ENCODE peak calls at places on chromosomes 2 and 18, in four cellular contexts. V, Z, L and A are unnamed samples.

GRCh38 chr2:149100739-149101699 is 62.5 kb downstream of the LYPD6B start:
- DNase-seq in V (no peak), Z (no peak), L (peak), A (no peak)

GRCh38 chr18:49839012-49839411 is 25.7 kb upstream of the ACAA2 start:
- DNase-seq in V (peak), Z (no peak), L (no peak), A (no peak)

GRCh38 chr2:112627060-112628040 is 18.4 kb upstream of the SLC20A1 start:
- DNase-seq in V (peak), Z (peak), L (peak), A (no peak)

GRCh38 chr2:236782938-236783337 is 213.3 kb downstream of the ACKR3 start:
- DNase-seq in V (peak), Z (peak), L (peak), A (no peak)

GRCh38 chr2:12262681-12263436 is 453.9 kb upstream of the TRIB2 start:
- DNase-seq in V (peak), Z (peak), L (peak), A (no peak)

GRCh38 chr2:26609839-26610277 is 31.3 kb downstream of the CIB4 start:
- DNase-seq in V (no peak), Z (no peak), L (no peak), A (no peak)

GRCh38 chr2:51297488-51297887 is 265.6 kb upstream of the NRXN1 start:
- DNase-seq in V (peak), Z (no peak), L (no peak), A (no peak)

GRCh38 chr2:144331652-144332355 is 188.1 kb downstream of the ZEB2 start:
- DNase-seq in V (peak), Z (no peak), L (no peak), A (peak)

GRCh38 chr18:48319796-48320638 is 89.2 kb downstream of the ZBTB7C start:
- DNase-seq in V (peak), Z (no peak), L (peak), A (no peak)

GRCh38 chr2:101147971-101148370 is 3.2 kb downstream of the TBC1D8 start:
- DNase-seq in V (no peak), Z (no peak), L (no peak), A (no peak)

GRCh38 chr2:8058652-8059051 is 623.2 kb upstream of the ID2 start:
- DNase-seq in V (no peak), Z (no peak), L (no peak), A (peak)

GRCh38 chr18:48226401-48226800 is 182.8 kb downstream of the ZBTB7C start:
- DNase-seq in V (no peak), Z (no peak), L (no peak), A (no peak)

GRCh38 chr2:28557389-28558119 is 61.7 kb downstream of the PLB1 start:
- DNase-seq in V (no peak), Z (no peak), L (no peak), A (no peak)

GRCh38 chr2:136539355-136539754 is 226.0 kb upstream of the THSD7B start:
- DNase-seq in V (no peak), Z (no peak), L (no peak), A (no peak)

GRCh38 chr2:165539985-165540384 is 70.5 kb downstream of the CSRNP3 start:
- DNase-seq in V (no peak), Z (no peak), L (no peak), A (no peak)

GRCh38 chr2:205188516-205189138 is 493.7 kb upstream of the NRP2 start:
- DNase-seq in V (peak), Z (peak), L (peak), A (no peak)

GRCh38 chr2:234497592-234498023 is 727 bp upstream of the ARL4C start:
- DNase-seq in V (no peak), Z (no peak), L (no peak), A (no peak)

GRCh38 chr2:234289789-234290188 is 207.1 kb downstream of the ARL4C start:
- DNase-seq in V (peak), Z (peak), L (peak), A (no peak)

GRCh38 chr18:23871410-23871809 is 143.1 kb upstream of the TTC39C start:
- DNase-seq in V (peak), Z (no peak), L (no peak), A (no peak)

GRCh38 chr2:23363831-23364230 is 21.1 kb upstream of the KLHL29 start:
- DNase-seq in V (no peak), Z (no peak), L (no peak), A (no peak)

GRCh38 chr2:232438051-232438450 is 17.9 kb upstream of the ALPI start:
- DNase-seq in V (no peak), Z (no peak), L (no peak), A (no peak)

GRCh38 chr2:239351687-239352086 is 49.1 kb downstream of the HDAC4 start:
- DNase-seq in V (no peak), Z (no peak), L (no peak), A (no peak)

GRCh38 chr18:77124452-77124922 is 8.1 kb downstream of the MBP start:
- DNase-seq in V (no peak), Z (no peak), L (no peak), A (no peak)

GRCh38 chr2:12824304-12824761 is 107.6 kb downstream of the TRIB2 start:
- DNase-seq in V (peak), Z (peak), L (peak), A (no peak)

GRCh38 chr2:16324971-16325612 is 340.5 kb downstream of the CYRIA start:
- DNase-seq in V (no peak), Z (no peak), L (no peak), A (no peak)

GRCh38 chr2:66682476-66682875 is 247.6 kb downstream of the MEIS1 start:
- DNase-seq in V (no peak), Z (no peak), L (no peak), A (no peak)

GRCh38 chr2:221571391-221572179 is 519 bp downstream of the EPHA4 start:
- DNase-seq in V (peak), Z (peak), L (peak), A (no peak)

GRCh38 chr2:164146478-164146877 is 410.7 kb upstream of the FIGN start:
- DNase-seq in V (peak), Z (no peak), L (no peak), A (no peak)

GRCh38 chr2:96872591-96873349 is 2.9 kb upstream of the SEMA4C start:
- DNase-seq in V (no peak), Z (no peak), L (no peak), A (no peak)

GRCh38 chr2:219460424-219460926 is 25.8 kb downstream of the SPEG start:
- DNase-seq in V (peak), Z (peak), L (peak), A (no peak)

GRCh38 chr2:205463626-205464025 is 218.7 kb upstream of the NRP2 start:
- DNase-seq in V (no peak), Z (no peak), L (no peak), A (no peak)

GRCh38 chr2:221212105-221212504 is 360.0 kb downstream of the EPHA4 start:
- DNase-seq in V (no peak), Z (no peak), L (no peak), A (no peak)

GRCh38 chr2:99297990-99298389 is 3.0 kb downstream of the LYG1 start:
- DNase-seq in V (peak), Z (peak), L (peak), A (no peak)

GRCh38 chr2:90069290-90069894 is 1377.9 kb downstream of the RPIA start:
- DNase-seq in V (peak), Z (peak), L (peak), A (no peak)

GRCh38 chr2:28896906-28897305 is 2.4 kb downstream of the WDR43 start:
- DNase-seq in V (peak), Z (peak), L (peak), A (no peak)

GRCh38 chr18:424869-425138 is 75.7 kb downstream of the COLEC12 start:
- DNase-seq in V (no peak), Z (no peak), L (no peak), A (no peak)

GRCh38 chr2:37812941-37813730 is 112.0 kb upstream of the RMDN2 start:
- DNase-seq in V (no peak), Z (no peak), L (no peak), A (no peak)

GRCh38 chr2:37809931-37810570 is 115.0 kb upstream of the RMDN2 start:
- DNase-seq in V (no peak), Z (peak), L (peak), A (no peak)

GRCh38 chr2:37812414-37812813 is 112.7 kb upstream of the RMDN2 start:
- DNase-seq in V (peak), Z (no peak), L (peak), A (no peak)

DNA sequence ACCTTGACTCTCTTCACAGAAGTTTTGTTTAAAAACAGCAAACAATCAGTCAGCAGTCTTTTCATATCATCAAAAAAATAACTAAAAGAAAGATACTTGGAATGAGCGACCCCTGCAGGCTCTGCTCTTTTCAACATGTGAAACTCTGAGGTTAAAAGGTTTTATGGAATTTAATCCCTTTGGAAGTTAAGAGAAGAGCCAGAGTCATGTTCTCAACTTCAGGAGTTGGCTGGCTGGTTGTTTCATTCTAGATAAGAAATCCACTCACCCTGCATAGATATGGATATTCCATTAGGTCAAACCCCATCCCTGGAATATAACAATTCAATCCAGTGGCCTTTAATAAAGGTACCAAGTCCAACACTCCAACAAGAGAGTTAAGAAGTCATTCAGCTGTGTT is 115.6 kb upstream of the RMDN2 start:
- DNase-seq in V (peak), Z (peak), L (peak), A (no peak)
- TF ChIP-seq CTCF in V (peak), Z (peak), L (peak), A (peak)

DNA sequence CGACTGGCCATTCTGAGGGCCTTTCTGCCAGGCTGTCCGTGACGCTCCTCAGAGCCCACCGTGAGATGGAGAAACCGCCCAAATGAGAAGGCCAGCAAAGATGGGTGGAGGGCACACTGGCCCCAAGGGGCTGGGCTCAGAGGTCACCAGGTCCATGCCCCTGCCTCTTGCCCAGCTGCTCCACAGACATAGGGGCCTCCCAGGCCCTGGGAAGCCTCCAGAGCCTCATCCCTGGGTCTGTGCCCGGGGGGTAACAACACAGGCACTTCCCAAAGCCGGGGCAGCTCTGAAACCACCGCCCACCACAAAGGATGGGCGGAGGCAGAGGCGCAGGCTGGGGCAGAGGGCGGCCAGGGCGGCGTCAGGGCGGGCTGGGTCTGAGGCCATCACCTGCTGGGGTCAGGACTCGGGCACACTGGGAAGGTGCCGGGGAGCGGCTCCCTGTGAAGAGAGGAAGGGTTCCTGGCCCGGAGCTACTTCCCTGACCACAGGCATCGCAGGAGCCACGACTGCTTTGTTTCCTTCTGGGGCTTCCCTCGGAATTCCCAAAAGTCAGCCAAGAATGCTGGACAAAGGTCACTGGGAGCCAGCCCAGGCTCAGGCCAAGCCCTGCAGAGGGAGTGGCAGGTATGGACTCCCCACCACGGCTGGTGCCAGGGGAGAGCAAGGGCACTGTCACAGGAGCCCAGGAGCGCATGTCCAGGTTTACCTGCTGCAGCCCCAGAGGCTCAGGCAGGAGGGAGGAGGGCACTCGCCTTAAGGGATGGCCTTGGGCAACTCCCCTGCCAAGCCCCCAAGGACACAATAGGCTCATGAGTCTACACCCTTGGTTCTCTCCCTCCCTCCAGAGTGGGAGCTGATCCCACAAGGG is 9.4 kb downstream of the CYP26B1 start:
- DNase-seq in V (no peak), Z (no peak), L (no peak), A (no peak)
- H3K4me3 ChIP-seq in V (no peak), Z (no peak), L (no peak), A (no peak)

GRCh38 chr2:119307419-119308140 is 59.1 kb downstream of the C2orf76 start:
- DNase-seq in V (no peak), Z (no peak), L (no peak), A (no peak)

GRCh38 chr2:119306196-119306590 is 60.4 kb downstream of the C2orf76 start:
- DNase-seq in V (no peak), Z (no peak), L (no peak), A (no peak)

GRCh38 chr2:119305497-119306195 is 61.0 kb downstream of the C2orf76 start:
- DNase-seq in V (no peak), Z (no peak), L (no peak), A (no peak)

GRCh38 chr2:119301413-119301812 is 65.2 kb downstream of the C2orf76 start:
- DNase-seq in V (peak), Z (no peak), L (peak), A (no peak)

DNA sequence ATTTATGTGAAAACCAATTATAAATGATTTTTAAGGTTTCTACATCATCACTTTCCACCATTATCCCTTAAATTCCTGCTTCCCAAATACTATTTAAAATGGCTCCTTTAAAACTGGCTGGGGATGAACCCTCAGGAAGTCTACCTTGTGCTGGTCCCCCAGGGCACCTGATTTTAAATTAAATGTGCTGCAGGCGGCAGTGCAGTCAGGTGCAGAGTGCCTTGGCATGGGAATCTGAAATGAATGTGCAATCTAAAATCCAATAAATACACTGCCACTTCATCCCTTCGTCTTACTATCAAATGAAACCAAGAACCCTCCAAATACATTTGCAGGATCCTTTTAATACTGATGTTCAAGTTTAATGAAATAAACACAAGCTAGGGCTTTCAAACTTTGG is 61.8 kb downstream of the C2orf76 start:
- DNase-seq in V (no peak), Z (no peak), L (no peak), A (no peak)
- TF ChIP-seq CTCF in V (no peak), Z (no peak), L (no peak), A (no peak)

GRCh38 chr2:201116959-201117734 is 1.2 kb downstream of the CFLAR start:
- DNase-seq in V (peak), Z (peak), L (peak), A (no peak)

GRCh38 chr2:201118121-201118956 is 2.4 kb downstream of the CFLAR start:
- DNase-seq in V (peak), Z (peak), L (peak), A (peak)

GRCh38 chr2:201114350-201114749 is 1.6 kb upstream of the CFLAR start:
- DNase-seq in V (no peak), Z (no peak), L (no peak), A (no peak)

GRCh38 chr2:201116115-201116958 is at the start of gene CFLAR:
- DNase-seq in V (peak), Z (peak), L (peak), A (no peak)

DNA sequence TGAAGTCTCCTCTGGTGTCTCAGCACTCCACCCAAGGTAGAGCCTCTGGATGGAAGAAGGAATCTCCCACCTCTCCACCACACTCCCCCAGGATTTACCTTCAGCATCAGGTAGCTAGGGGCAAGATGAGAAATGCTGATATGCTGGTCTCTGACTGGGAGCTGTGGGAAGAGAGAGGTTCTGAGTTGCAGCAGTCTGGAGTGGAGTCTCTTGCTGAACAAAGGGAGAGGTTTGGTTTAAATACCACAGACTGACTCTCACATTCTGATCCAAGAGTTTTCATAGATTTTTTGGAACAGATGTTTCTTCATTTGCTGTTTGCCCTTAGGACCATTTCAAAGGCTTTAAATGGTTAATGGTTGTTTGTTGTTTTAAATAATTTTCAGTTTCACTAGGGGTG is 1.1 kb upstream of the CFLAR start:
- DNase-seq in V (peak), Z (no peak), L (peak), A (no peak)
- H3K4me3 ChIP-seq in V (no peak), Z (peak), L (peak), A (peak)

GRCh38 chr2:74514368-74515270 is at the start of gene TLX2:
- DNase-seq in V (no peak), Z (no peak), L (no peak), A (no peak)
- TF ChIP-seq CTCF in V (no peak), Z (no peak), L (no peak), A (no peak)

DNA sequence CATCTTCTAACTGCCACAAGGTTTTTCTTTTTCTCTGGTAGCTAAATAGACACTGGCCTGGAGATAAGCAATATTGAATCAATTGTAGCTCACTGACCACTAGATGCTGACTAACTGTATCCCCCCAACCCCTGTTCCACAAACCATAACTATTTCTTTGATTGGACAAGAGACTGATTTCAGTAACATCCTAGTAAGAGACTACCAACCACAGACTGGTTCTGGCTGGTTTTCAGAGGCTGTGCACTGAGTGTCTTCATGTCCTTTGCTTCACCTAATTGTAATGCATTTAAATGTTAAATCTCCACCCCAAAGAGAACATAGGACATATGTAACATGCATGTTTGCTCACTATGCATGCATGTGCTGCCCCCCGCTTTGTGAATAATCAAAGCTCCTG is 3.2 kb upstream of the AAK1 start:
- DNase-seq in V (no peak), Z (no peak), L (no peak), A (no peak)
- H3K4me3 ChIP-seq in V (no peak), Z (no peak), L (no peak), A (no peak)

GRCh38 chr2:6824962-6825361 is 40.7 kb downstream of the CMPK2 start:
- DNase-seq in V (peak), Z (peak), L (peak), A (no peak)

GRCh38 chr2:6826081-6826913 is 39.4 kb downstream of the CMPK2 start:
- DNase-seq in V (peak), Z (peak), L (peak), A (peak)

GRCh38 chr2:6831229-6831628 is 34.5 kb downstream of the CMPK2 start:
- DNase-seq in V (no peak), Z (no peak), L (no peak), A (no peak)

GRCh38 chr2:6827516-6828298 is 38.0 kb downstream of the CMPK2 start:
- DNase-seq in V (no peak), Z (peak), L (peak), A (no peak)

GRCh38 chr2:6828299-6828584 is 37.5 kb downstream of the CMPK2 start:
- DNase-seq in V (peak), Z (peak), L (peak), A (no peak)
- TF ChIP-seq CTCF in V (peak), Z (peak), L (peak), A (peak)